ENCODE peak calls at places on chromosome 14, in four cellular contexts. R is Peyer's patch, L is IMR-90, M is body of pancreas. K is an unnamed sample.

GRCh38 chr14:47917344-47917954 is 242.0 kb upstream of the MDGA2 start:
- DNase-seq in R (no peak), L (peak), M (peak), K (no peak)

GRCh38 chr14:97027256-97027999 is 230.2 kb downstream of the VRK1 start:
- DNase-seq in R (no peak), L (no peak), M (no peak), K (no peak)

GRCh38 chr14:104138891-104139459 is 588 bp downstream of the KIF26A start:
- DNase-seq in R (no peak), L (no peak), M (no peak), K (no peak)

GRCh38 chr14:98952595-98953325 is 319.2 kb downstream of the BCL11B start:
- DNase-seq in R (no peak), L (no peak), M (no peak), K (no peak)

GRCh38 chr14:88729159-88729558 is 63.6 kb downstream of the EML5 start:
- DNase-seq in R (no peak), L (peak), M (no peak), K (no peak)

GRCh38 chr14:99015833-99016232 is 256.2 kb downstream of the BCL11B start:
- DNase-seq in R (no peak), L (no peak), M (no peak), K (no peak)

GRCh38 chr14:50191499-50191898 is 39.9 kb downstream of the SOS2 start:
- DNase-seq in R (no peak), L (no peak), M (no peak), K (no peak)

GRCh38 chr14:51242545-51243490 is 2.8 kb downstream of the TMX1 start:
- DNase-seq in R (no peak), L (no peak), M (no peak), K (no peak)

GRCh38 chr14:32883189-32883588 is 55.5 kb upstream of the NPAS3 start:
- DNase-seq in R (no peak), L (no peak), M (no peak), K (no peak)

GRCh38 chr14:24277606-24278321 is 6.4 kb upstream of the RABGGTA start:
- DNase-seq in R (no peak), L (no peak), M (no peak), K (no peak)

DNA sequence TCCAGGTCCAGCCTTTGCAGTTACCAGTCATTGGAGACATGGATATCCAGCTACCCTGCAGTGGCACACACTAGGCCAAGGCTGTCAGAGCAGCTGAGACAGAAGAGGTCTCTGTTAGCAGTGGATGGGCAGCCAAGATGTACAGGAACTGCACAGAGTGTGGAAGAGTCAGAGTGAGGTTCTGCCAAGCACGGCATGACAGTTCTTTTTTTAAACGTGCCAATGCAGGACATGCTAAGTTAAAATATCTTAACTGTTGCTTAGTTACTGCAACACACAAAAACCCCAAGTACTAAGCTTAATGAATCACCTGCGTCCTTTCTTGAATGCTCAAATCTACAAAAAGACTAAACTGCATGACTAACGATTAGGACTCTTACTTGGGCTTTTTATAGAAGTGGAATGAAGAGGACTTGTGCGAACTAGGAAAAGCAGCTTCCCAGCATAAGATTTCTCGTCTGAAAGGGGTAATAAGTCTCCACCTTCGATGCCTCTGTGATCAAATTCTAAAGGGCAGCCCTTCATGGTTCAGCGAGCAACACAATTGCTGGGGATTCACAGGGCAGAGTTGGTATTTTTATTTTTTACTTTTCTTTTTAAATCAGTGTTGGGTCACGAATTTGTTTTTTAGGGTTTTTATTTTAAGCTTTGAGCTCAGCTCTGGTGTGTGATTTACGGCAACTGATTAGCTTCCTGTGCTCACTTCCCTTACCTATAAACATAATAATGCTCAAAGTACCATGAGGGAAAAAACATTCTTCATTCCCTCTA is 20.6 kb downstream of the MAPK1IP1L start:
- DNase-seq in R (no peak), L (peak), M (no peak), K (no peak)
- TF ChIP-seq POLR2A in R (no peak), L (peak), M (no peak), K (no peak)

GRCh38 chr14:102729825-102730224 is 47.4 kb upstream of the TRAF3 start:
- DNase-seq in R (no peak), L (no peak), M (no peak), K (no peak)

GRCh38 chr14:102731101-102731870 is 46.0 kb upstream of the TRAF3 start:
- DNase-seq in R (no peak), L (no peak), M (no peak), K (no peak)

GRCh38 chr14:102732924-102733323 is 44.3 kb upstream of the TRAF3 start:
- DNase-seq in R (peak), L (no peak), M (no peak), K (no peak)

GRCh38 chr14:102733326-102733725 is 43.9 kb upstream of the TRAF3 start:
- DNase-seq in R (no peak), L (no peak), M (no peak), K (no peak)

GRCh38 chr14:102731871-102732800 is 45.1 kb upstream of the TRAF3 start:
- DNase-seq in R (peak), L (no peak), M (no peak), K (no peak)
- TF ChIP-seq POLR2A in R (no peak), L (no peak), M (no peak), K (no peak)

DNA sequence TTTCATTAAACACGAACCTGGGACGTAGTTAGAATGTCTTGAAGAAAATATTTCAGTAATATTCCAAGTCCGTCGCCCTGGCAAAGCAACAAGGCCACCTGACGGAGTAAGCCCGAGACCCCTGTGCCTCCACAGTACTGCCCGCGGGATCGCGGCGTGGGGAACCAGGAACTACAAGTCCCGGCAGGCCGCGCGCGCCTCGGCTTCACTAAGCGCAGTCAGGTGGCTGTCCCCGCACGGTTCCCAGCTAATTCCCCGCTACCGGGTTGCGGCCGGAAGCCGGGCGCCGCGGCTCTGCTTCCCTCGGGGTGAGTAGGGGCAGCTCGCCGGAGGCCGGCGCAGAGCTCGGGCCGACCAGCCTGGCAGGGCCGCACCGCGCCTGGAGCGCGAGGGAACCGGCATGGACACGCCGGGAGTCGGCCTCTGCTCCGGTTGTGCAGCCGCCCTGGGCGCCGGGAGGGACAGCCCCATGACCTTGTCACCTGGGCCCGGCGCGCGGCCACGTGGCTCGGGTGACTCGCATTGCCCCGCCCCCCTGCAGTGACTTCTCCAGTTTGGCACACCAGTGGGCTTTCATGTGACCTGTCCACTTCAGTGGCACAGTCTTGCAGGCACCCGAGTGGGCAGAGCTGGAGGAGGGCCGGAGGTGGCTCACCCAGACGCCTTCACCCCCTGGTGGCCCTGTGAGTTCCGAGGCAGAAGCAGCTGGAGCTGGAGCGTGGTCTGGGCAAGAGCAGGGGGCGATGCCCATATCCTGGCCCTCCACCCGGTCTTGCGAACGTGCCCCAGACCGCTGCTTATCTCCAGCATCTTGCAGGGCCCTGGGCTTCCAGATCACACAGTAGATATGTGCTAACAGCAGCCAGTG is at the start of gene ADCK1:
- DNase-seq in R (peak), L (peak), M (peak), K (peak)
- TF ChIP-seq POLR2A in R (peak), L (no peak), M (peak), K (peak)

GRCh38 chr14:23174785-23175184 is 8.7 kb downstream of the SLC7A8 start:
- DNase-seq in R (no peak), L (no peak), M (no peak), K (no peak)

GRCh38 chr14:23175823-23176222 is 7.6 kb downstream of the SLC7A8 start:
- DNase-seq in R (no peak), L (peak), M (no peak), K (no peak)

GRCh38 chr14:23173039-23173438 is 10.4 kb downstream of the SLC7A8 start:
- DNase-seq in R (no peak), L (no peak), M (no peak), K (no peak)

GRCh38 chr14:23173796-23174195 is 9.7 kb downstream of the SLC7A8 start:
- DNase-seq in R (no peak), L (no peak), M (no peak), K (no peak)

GRCh38 chr14:23174266-23174665 is 9.2 kb downstream of the SLC7A8 start:
- DNase-seq in R (no peak), L (peak), M (no peak), K (no peak)
- TF ChIP-seq POLR2A in R (no peak), L (no peak), M (no peak), K (no peak)

GRCh38 chr14:63032056-63032455 is 13.2 kb downstream of the KCNH5 start:
- DNase-seq in R (no peak), L (no peak), M (no peak), K (no peak)
- TF ChIP-seq POLR2A in R (no peak), L (no peak), M (no peak), K (no peak)

GRCh38 chr14:105398044-105398725 is at the start of gene TEX22:
- DNase-seq in R (peak), L (peak), M (peak), K (peak)
- TF ChIP-seq POLR2A in R (peak), L (peak), M (peak), K (peak)

GRCh38 chr14:91228112-91229004 is 16.1 kb downstream of the GPR68 start:
- DNase-seq in R (peak), L (peak), M (no peak), K (peak)

GRCh38 chr14:91231446-91231845 is 13.1 kb downstream of the GPR68 start:
- DNase-seq in R (no peak), L (peak), M (no peak), K (no peak)

GRCh38 chr14:91229005-91229382 is 15.5 kb downstream of the GPR68 start:
- DNase-seq in R (no peak), L (no peak), M (no peak), K (no peak)

GRCh38 chr14:91230363-91231035 is 14.0 kb downstream of the GPR68 start:
- DNase-seq in R (no peak), L (peak), M (no peak), K (no peak)

DNA sequence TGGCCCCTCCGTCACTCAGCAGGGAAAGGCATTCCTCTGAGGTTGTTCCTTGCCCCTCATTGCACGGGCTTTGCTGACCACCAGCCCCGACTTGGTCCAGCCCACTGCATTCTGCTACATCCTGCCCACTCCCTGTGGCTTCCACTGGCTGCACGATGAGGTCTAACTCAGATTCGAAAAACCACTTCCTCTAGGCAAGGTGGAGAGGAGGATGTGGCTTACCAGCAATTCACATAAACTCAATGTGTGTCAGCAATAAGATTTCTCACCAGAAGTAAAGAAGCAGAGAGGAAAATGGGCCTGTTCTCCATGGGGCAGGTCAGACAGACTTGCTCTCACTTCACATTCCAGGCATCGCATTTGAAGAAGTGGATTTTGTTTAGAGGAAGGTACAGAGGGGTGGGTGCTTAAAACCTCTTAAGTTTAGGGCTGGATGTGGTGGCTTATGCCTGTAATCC is 14.7 kb downstream of the GPR68 start:
- DNase-seq in R (peak), L (peak), M (no peak), K (no peak)
- TF ChIP-seq POLR2A in R (no peak), L (no peak), M (no peak), K (no peak)

K was measured in erythroblast.